ENCODE peak calls at places on chromosomes 13 and 19, in nine cellular contexts. U is effector memory CD4-positive, alpha-beta T cell; J is left lung; Z is uterus; Q is heart right ventricle; R is OCI-LY7; V is PC-3; P is mammary epithelial cell; F is CD8-positive, alpha-beta T cell. H is an unnamed sample.

GRCh38 chr19:53432088-53432661 is 391 bp downstream of the ZNF761 start:
- DNase-seq in J (peak; percentile 40), P (peak; percentile 33), Z (no peak), U (no peak), F (no peak), Q (peak; percentile 21), V (peak; percentile 9), R (peak; percentile 15), H (no peak)

GRCh38 chr19:36009220-36009619 is 607 bp upstream of the SYNE4 start:
- DNase-seq in Q (peak; percentile 45), P (no peak), V (peak; percentile 56), U (no peak), J (peak; percentile 66), Z (peak; percentile 60), F (peak; percentile 41), R (no peak), H (no peak)

GRCh38 chr19:19485161-19485997 is 30.0 kb downstream of the TSSK6 start:
- DNase-seq in P (no peak), F (no peak), Z (no peak), J (no peak), V (no peak), U (no peak), R (no peak), Q (peak; percentile 23), H (no peak)

GRCh38 chr19:35569281-35569781 is 5.9 kb upstream of the ATP4A start:
- DNase-seq in P (no peak), V (no peak), F (no peak), Z (no peak), R (no peak), Q (no peak), U (no peak), J (no peak), H (no peak)

GRCh38 chr19:8302357-8302691 is 5.8 kb downstream of the CD320 start:
- DNase-seq in R (no peak), F (no peak), Q (peak; percentile 73), J (peak; percentile 34), Z (peak; percentile 11), V (no peak), U (no peak), P (no peak), H (no peak)

GRCh38 chr19:11375143-11375948 is 880 bp downstream of the SWSAP1 start:
- DNase-seq in P (no peak), Q (peak; percentile 50), U (peak; percentile 46), R (peak; percentile 92), V (peak; percentile 49), J (peak; percentile 77), F (peak; percentile 77), Z (peak; percentile 64), H (no peak)

GRCh38 chr19:47660435-47660832 is 51.5 kb downstream of the BICRA start:
- DNase-seq in F (no peak), V (peak; percentile 74), Q (no peak), Z (no peak), R (no peak), P (peak; percentile 35), U (no peak), J (no peak), H (no peak)

GRCh38 chr13:42544246-42544915 is 29.6 kb upstream of the TNFSF11 start:
- DNase-seq in U (no peak), Q (no peak), F (no peak), Z (no peak), R (no peak), V (no peak), J (no peak), P (peak; percentile 59), H (no peak)

GRCh38 chr13:112346899-112347229 is 29.3 kb upstream of the SPACA7 start:
- DNase-seq in P (no peak), Q (no peak), V (no peak), Z (no peak), J (no peak), R (no peak), U (no peak), F (no peak), H (no peak)

GRCh38 chr13:93624371-93624777 is 397.8 kb downstream of the GPC6 start:
- DNase-seq in P (no peak), Z (no peak), R (no peak), J (no peak), V (no peak), U (no peak), F (no peak), Q (no peak), H (no peak)

GRCh38 chr19:37361994-37362393 is 8.9 kb upstream of the ZNF527 start:
- DNase-seq in F (no peak), J (no peak), Q (no peak), U (no peak), V (no peak), P (no peak), R (no peak), Z (no peak), H (no peak)

DNA sequence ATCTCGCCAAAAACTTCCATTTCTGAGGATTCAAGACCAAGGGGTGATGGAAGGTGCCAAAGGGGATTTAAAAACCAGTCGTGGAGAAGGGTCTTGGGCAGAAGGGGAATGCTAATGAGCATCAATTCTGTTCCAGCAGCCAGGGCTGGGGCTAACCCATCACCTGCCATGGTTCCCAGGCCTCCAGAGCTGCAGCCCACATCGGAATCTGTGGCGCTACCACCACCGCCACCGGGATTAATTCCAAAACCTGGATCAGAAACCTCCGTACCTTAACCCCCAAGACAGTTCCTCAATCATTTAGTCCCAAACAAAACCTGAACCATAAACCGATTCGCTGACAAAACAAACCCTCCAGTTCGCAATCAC is 591 bp downstream of the ZNF615 start:
- DNase-seq in P (no peak), U (no peak), Z (no peak), V (no peak), R (no peak), F (no peak), J (no peak), Q (no peak), H (no peak)
- H3K36me3 ChIP-seq in P (no peaks in the 10 kb centered on the region), U (peaks cover 20% of the 10 kb centered on the region), Z (no peaks in the 10 kb centered on the region), V (peaks cover 47% of the 10 kb centered on the region), R (peaks cover 6% of the 10 kb centered on the region), F (peaks cover 5% of the 10 kb centered on the region), J (no peaks in the 10 kb centered on the region), Q (no peaks in the 10 kb centered on the region), H (peaks cover 12% of the 10 kb centered on the region)

DNA sequence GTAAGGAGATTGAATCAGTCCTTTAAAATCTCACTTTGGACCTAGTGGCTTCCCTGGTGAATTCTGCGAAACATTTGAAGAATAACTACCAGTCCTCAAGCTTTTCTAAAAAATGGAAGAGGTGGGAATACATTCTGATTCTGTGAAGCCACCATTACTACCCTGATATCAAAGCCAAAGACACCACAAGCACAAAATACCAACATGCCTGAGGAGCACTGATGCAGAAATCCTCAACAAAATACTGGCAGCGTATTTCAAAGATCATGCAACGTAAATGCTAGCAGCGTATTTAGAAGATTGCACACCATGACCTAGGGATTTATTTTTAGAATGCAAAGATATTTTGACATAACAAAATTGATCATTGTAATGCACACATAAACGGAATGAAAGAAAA is 14.4 kb downstream of the ATP4B start:
- DNase-seq in F (no peak), V (no peak), R (no peak), P (no peak), J (no peak), Z (no peak), Q (no peak), U (no peak), H (no peak)
- H3K4me1 ChIP-seq in F (peaks cover 15% of the 10 kb centered on the region), V (peaks cover 9% of the 10 kb centered on the region), R (no peaks in the 10 kb centered on the region), P (peaks cover 7% of the 10 kb centered on the region), J (peaks cover 6% of the 10 kb centered on the region), Z (no peaks in the 10 kb centered on the region), Q (peaks cover 24% of the 10 kb centered on the region), U (no peaks in the 10 kb centered on the region), H (peaks cover 18% of the 10 kb centered on the region)

GRCh38 chr19:56403261-56403660 is 871 bp upstream of the ZNF583 start:
- DNase-seq in Q (no peak), P (no peak), J (no peak), R (no peak), U (no peak), V (no peak), F (no peak), Z (no peak), H (no peak)

GRCh38 chr19:56400485-56400884 is 3.6 kb upstream of the ZNF583 start:
- DNase-seq in R (no peak), U (no peak), P (no peak), Q (no peak), F (no peak), Z (no peak), V (no peak), J (no peak), H (no peak)

GRCh38 chr19:56405062-56405461 is 930 bp downstream of the ZNF583 start:
- DNase-seq in Z (no peak), J (no peak), P (no peak), Q (no peak), U (no peak), F (no peak), R (no peak), V (no peak), H (no peak)

GRCh38 chr19:56403764-56404704 is at the start of gene ZNF583:
- DNase-seq in U (peak; percentile 74), P (peak; percentile 96), Z (peak; percentile 98), F (peak; percentile 92), V (no peak), J (peak; percentile 97), Q (peak; percentile 97), R (peak; percentile 39), H (peak; percentile 92)

GRCh38 chr19:56404705-56405056 is 549 bp downstream of the ZNF583 start:
- DNase-seq in F (no peak), R (no peak), Q (no peak), J (no peak), P (no peak), U (no peak), V (no peak), Z (no peak), H (no peak)
- H3K36me3 ChIP-seq in F (peaks cover 19% of the 10 kb centered on the region), R (no peaks in the 10 kb centered on the region), Q (peaks cover 14% of the 10 kb centered on the region), J (peaks cover 5% of the 10 kb centered on the region), P (peaks cover 2% of the 10 kb centered on the region), U (peaks cover 29% of the 10 kb centered on the region), V (no peaks in the 10 kb centered on the region), Z (no peaks in the 10 kb centered on the region), H (peaks cover 24% of the 10 kb centered on the region)

GRCh38 chr19:6064016-6064702 is 46.1 kb downstream of the RFX2 start:
- DNase-seq in Q (no peak), U (no peak), V (peak; percentile 96), P (peak; percentile 42), Z (peak; percentile 16), J (no peak), R (no peak), F (no peak), H (no peak)

GRCh38 chr19:6062961-6063575 is 47.2 kb downstream of the RFX2 start:
- DNase-seq in R (no peak), V (no peak), P (no peak), U (no peak), F (no peak), J (no peak), Q (no peak), Z (no peak), H (no peak)

GRCh38 chr19:6064703-6065073 is 45.6 kb downstream of the RFX2 start:
- DNase-seq in V (no peak), F (no peak), Z (no peak), Q (no peak), U (no peak), J (no peak), P (no peak), R (no peak), H (no peak)

GRCh38 chr19:6062274-6062673 is 48.0 kb downstream of the RFX2 start:
- DNase-seq in J (peak; percentile 79), U (peak; percentile 39), Z (peak; percentile 61), R (no peak), F (peak; percentile 39), V (no peak), P (no peak), Q (peak; percentile 75), H (peak; percentile 52)

DNA sequence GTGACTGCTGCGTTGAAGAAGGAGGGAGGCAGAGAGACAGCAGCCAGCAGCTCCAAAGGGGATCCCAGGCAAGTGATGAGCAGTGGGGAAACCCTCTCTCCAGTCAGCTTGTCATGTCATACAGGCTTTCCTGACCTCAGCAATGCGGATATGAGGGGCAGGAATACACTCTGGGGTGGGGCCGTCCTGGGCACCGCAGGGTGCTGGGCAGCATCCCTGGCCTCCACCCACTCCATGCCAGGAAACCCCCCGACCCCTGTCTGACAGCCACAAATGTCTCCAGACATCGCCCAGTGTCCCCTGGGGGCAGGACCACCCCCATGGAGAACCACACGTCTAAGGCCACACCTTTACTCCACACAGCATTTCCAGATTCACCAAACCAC is 46.7 kb downstream of the RFX2 start:
- DNase-seq in V (no peak), R (no peak), P (no peak), Q (no peak), Z (no peak), F (no peak), J (no peak), U (no peak), H (no peak)
- H3K4me1 ChIP-seq in V (peaks cover 54% of the 10 kb centered on the region), R (no peaks in the 10 kb centered on the region), P (peaks cover 75% of the 10 kb centered on the region), Q (peaks cover 90% of the 10 kb centered on the region), Z (peaks cover 35% of the 10 kb centered on the region), F (peaks cover 36% of the 10 kb centered on the region), J (peaks cover 55% of the 10 kb centered on the region), U (peaks cover 37% of the 10 kb centered on the region), H (peaks cover 97% of the 10 kb centered on the region)